ENCODE peak calls at places on chromosomes 13 and 19, in six cellular contexts. F is left ventricle myocardium inferior, N is left lung, J is psoas muscle, X is fibroblast of lung, I is epithelial cell of esophagus. A is an unnamed sample.

GRCh38 chr19:11054628-11055027 is 34.6 kb upstream of the LDLR start:
- DNase-seq in F (no peak), N (no peak), J (no peak), X (no peak), I (no peak), A (no peak)

GRCh38 chr13:39263531-39263930 is 225.3 kb downstream of the NHLRC3 start:
- DNase-seq in F (no peak), N (no peak), J (no peak), X (no peak), I (no peak), A (no peak)

GRCh38 chr13:27375686-27376326 is 48.6 kb upstream of the GTF3A start:
- DNase-seq in F (peak; percentile 46), N (no peak), J (peak; percentile 62), X (peak; percentile 52), I (peak; percentile 52), A (peak; percentile 74)

GRCh38 chr13:75513271-75513670 is 24.4 kb downstream of the COMMD6 start:
- DNase-seq in F (no peak), N (no peak), J (no peak), X (no peak), I (no peak), A (no peak)

GRCh38 chr13:27997904-27998522 is 9.5 kb upstream of the URAD start:
- DNase-seq in F (peak; percentile 46), N (no peak), J (no peak), X (peak; percentile 15), I (peak; percentile 56), A (peak; percentile 52)

GRCh38 chr13:87536899-87537298 is 134.3 kb upstream of the SLITRK5 start:
- DNase-seq in F (no peak), N (no peak), J (no peak), X (no peak), I (no peak), A (no peak)

GRCh38 chr13:23561261-23561660 is 9.0 kb upstream of the TNFRSF19 start:
- DNase-seq in F (no peak), N (no peak), J (no peak), X (no peak), I (no peak), A (no peak)

GRCh38 chr19:17909017-17909732 is 23.6 kb upstream of the CCDC124 start:
- DNase-seq in F (no peak), N (no peak), J (no peak), X (no peak), I (peak; percentile 62), A (no peak)

GRCh38 chr19:6074709-6075403 is 35.4 kb downstream of the RFX2 start:
- DNase-seq in F (no peak), N (no peak), J (no peak), X (no peak), I (no peak), A (no peak)

GRCh38 chr19:51367565-51368365 is 1.0 kb downstream of the CLDND2 start:
- DNase-seq in F (peak; percentile 99), N (peak; percentile 100), J (peak; percentile 99), X (peak; percentile 98), I (peak; percentile 98), A (peak; percentile 100)

GRCh38 chr13:80030491-80030890 is 310.4 kb downstream of the SPRY2 start:
- DNase-seq in F (no peak), N (no peak), J (no peak), X (no peak), I (peak; percentile 52), A (peak; percentile 22)

GRCh38 chr13:43316997-43317396 is 293.6 kb downstream of the DNAJC15 start:
- DNase-seq in F (no peak), N (no peak), J (peak; percentile 72), X (peak; percentile 60), I (peak; percentile 25), A (no peak)

GRCh38 chr13:64099994-64100393 is 2684.3 kb upstream of the PCDH20 start:
- DNase-seq in F (no peak), N (no peak), J (no peak), X (no peak), I (no peak), A (no peak)

GRCh38 chr19:27828781-27829275 is 1384.1 kb downstream of the UQCRFS1 start:
- DNase-seq in F (no peak), N (no peak), J (no peak), X (peak; percentile 60), I (no peak), A (no peak)

GRCh38 chr13:105466376-105466775 is 1069.1 kb downstream of the EFNB2 start:
- DNase-seq in F (no peak), N (no peak), J (no peak), X (no peak), I (no peak), A (no peak)

GRCh38 chr19:41449079-41449864 is 6.3 kb downstream of the ERICH4 start:
- DNase-seq in F (peak; percentile 70), N (peak; percentile 93), J (peak; percentile 84), X (peak; percentile 44), I (peak; percentile 53), A (peak; percentile 87)
- TF ChIP-seq CTCF in F (peak; percentile 99), N (peak; percentile 89), J (peak; percentile 96), X (peak; percentile 96), I (peak; percentile 98), A (peak; percentile 97)

DNA sequence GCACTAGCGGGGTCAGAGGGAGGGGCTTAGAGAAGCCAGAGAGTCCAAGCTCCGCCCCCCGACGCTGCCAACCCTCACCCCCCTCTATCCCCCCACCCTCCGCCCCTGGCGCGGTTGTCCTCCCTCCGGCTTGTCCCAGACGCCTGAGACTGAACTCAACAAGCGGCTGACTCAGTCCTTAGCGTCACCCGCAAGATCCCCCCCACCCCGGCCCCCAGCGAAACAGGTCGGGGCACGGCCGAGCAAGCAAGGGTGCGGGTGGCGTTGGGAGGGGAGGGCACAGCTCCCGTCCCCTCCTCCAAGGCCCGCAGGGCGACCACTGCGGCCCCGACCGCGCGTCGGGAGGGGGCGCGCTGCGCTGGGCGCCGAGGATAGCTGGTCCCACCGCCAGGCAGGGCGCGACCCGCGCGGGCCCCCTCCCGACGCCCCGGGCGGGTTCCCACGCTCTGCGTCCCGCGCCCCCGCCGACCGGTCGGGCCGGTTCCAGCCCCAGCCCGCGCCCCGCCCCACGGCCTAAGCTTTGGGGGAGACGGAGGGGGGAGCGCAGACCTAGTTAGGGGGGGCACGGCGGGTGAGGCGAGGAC is 5.3 kb downstream of the NOTCH3 start:
- DNase-seq in F (peak; percentile 39), N (peak; percentile 84), J (peak; percentile 77), X (peak; percentile 61), I (peak; percentile 96), A (peak; percentile 66)
- TF ChIP-seq CTCF in F (peak; percentile 23), N (no peak), J (no peak), X (no peak), I (no peak), A (no peak)

DNA sequence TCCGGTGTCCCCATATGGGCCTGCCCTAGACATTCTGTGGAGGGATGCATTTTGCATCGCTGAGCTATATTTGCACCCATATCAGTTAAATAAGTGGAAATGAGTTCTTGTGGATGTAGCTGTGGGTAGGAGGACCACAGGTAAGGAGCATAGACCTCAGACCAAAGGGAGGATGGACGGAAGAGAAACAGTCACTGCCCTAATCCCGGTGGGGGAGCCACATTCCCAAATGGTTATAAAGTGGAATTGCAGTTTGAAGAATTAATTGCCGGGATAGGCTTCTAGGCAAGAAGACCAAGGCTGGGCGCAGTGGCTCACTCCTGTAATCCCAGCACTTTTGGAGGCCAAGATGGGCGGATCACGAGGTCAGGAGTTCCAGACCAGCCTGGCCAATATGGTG is 1.8 kb downstream of the SDHAF1 start:
- DNase-seq in F (no peak), N (no peak), J (no peak), X (no peak), I (no peak), A (no peak)
- TF ChIP-seq CTCF in F (no peak), N (no peak), J (no peak), X (no peak), I (no peak), A (no peak)

GRCh38 chr13:91155512-91156114 is 191.9 kb upstream of the MIR17HG start:
- DNase-seq in F (no peak), N (no peak), J (no peak), X (no peak), I (peak; percentile 45), A (peak; percentile 13)

GRCh38 chr13:91154954-91155353 is 192.5 kb upstream of the MIR17HG start:
- DNase-seq in F (no peak), N (no peak), J (no peak), X (no peak), I (no peak), A (no peak)

GRCh38 chr13:91157273-91158014 is 190.0 kb upstream of the MIR17HG start:
- DNase-seq in F (no peak), N (no peak), J (no peak), X (no peak), I (no peak), A (no peak)

GRCh38 chr13:91154553-91154952 is 192.9 kb upstream of the MIR17HG start:
- DNase-seq in F (no peak), N (no peak), J (no peak), X (peak; percentile 66), I (no peak), A (no peak)

DNA sequence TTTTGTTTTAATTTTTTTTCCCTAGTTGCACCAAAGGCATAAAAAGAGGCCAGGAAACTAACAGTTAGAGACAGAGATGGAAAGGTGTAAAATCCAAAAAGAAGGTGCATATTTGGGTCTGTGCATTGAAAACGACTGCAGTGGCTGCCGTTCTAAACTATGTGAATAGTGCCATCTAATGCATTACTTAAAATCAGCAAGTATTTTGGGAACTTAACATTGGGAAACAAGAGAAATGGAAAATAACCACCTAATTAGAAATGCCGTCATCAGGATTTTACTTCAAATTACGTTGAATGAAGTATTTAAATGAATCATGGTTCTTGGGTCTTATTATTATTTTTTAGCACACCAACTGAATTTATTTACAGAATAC is 189.5 kb upstream of the MIR17HG start:
- DNase-seq in F (no peak), N (no peak), J (no peak), X (no peak), I (no peak), A (no peak)
- TF ChIP-seq CTCF in F (no peak), N (no peak), J (no peak), X (no peak), I (no peak), A (no peak)

GRCh38 chr13:73995752-73996151 is 138.5 kb downstream of the KLF12 start:
- DNase-seq in F (no peak), N (peak; percentile 20), J (no peak), X (no peak), I (no peak), A (no peak)

GRCh38 chr13:73993661-73994060 is 140.5 kb downstream of the KLF12 start:
- DNase-seq in F (no peak), N (no peak), J (no peak), X (no peak), I (no peak), A (no peak)

GRCh38 chr13:73997964-73998363 is 136.2 kb downstream of the KLF12 start:
- DNase-seq in F (no peak), N (no peak), J (no peak), X (no peak), I (no peak), A (no peak)

GRCh38 chr13:73998631-73999030 is 135.6 kb downstream of the KLF12 start:
- DNase-seq in F (no peak), N (no peak), J (no peak), X (no peak), I (no peak), A (no peak)

DNA sequence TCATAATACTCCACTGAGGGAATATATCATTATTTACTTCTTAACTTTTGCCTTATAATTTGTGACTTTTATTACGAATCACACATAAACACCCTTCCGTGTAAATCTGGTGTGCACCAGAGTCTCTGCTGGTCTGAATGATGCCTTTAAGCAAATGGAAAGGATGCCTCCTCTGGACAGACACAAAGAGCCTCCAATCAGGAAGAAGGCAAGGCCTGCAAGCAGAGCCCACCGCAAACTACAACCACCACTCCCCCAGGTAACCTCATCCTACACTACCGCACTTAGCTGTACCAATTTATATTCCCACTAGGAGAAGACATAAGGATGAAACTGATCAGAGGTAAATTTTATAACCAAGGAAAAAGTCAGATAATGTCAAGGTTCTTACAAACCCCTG is 137.6 kb downstream of the KLF12 start:
- DNase-seq in F (no peak), N (no peak), J (no peak), X (no peak), I (no peak), A (no peak)
- TF ChIP-seq CTCF in F (no peak), N (no peak), J (no peak), X (no peak), I (no peak), A (no peak)